ENCODE peak calls at places on chromosomes 6 and 20, in six cellular contexts. J is skeletal muscle cell; R is GM20000; I is activated T-helper 1 cell treated with anti-CD3 and anti-CD28 coated beads, Interleukin-2, amount 50 U/mL, for 16 hours; F is WTC11; P is H1. W is an unnamed sample.

GRCh38 chr6:44663860-44664584 is 276.5 kb downstream of the CDC5L start:
- DNase-seq in R (no peak), P (no peak), I (no peak), F (no peak), J (no peak), W (peak)

GRCh38 chr6:170363255-170363654 is 56.7 kb downstream of the FAM120B start:
- DNase-seq in R (no peak), F (no peak), J (no peak), I (no peak), P (no peak), W (no peak)

GRCh38 chr20:48899881-48900280 is 21.6 kb upstream of the ARFGEF2 start:
- DNase-seq in P (no peak), J (no peak), F (no peak), R (no peak), I (no peak), W (no peak)

GRCh38 chr20:58708246-58708931 is 15.8 kb downstream of the NPEPL1 start:
- DNase-seq in I (no peak), J (no peak), F (peak), R (no peak), P (no peak), W (no peak)

GRCh38 chr6:38136547-38136946 is 317.0 kb downstream of the ZFAND3 start:
- DNase-seq in I (no peak), P (no peak), R (no peak), J (no peak), F (no peak), W (no peak)

GRCh38 chr6:21924002-21924401 is 330.5 kb downstream of the SOX4 start:
- DNase-seq in P (no peak), F (no peak), R (no peak), I (no peak), J (no peak), W (no peak)

GRCh38 chr6:4510317-4510716 is 265.9 kb upstream of the CDYL start:
- DNase-seq in R (no peak), J (no peak), I (no peak), F (no peak), P (no peak), W (no peak)

GRCh38 chr6:51865176-51865575 is 222.2 kb downstream of the PKHD1 start:
- DNase-seq in I (no peak), F (no peak), R (no peak), J (no peak), P (no peak), W (no peak)

W was measured in NCI-H82.